ENCODE peak calls at places on chromosomes 2 and 18, in six cellular contexts. A is cardiac muscle cell; O is naive thymus-derived CD4-positive, alpha-beta T cell; Y is transverse colon; P is pancreas; E is body of pancreas. T is an unnamed sample. For H3K4me1, the result is how much of the 10 kb centered on the place peaks cover.

GRCh38 chr2:2586961-2587360 is 255.9 kb upstream of the MYT1L start:
- DNase-seq in A (no peak), O (no peak), Y (no peak), P (no peak), E (no peak), T (no peak)

GRCh38 chr2:10225291-10226031 is 77.2 kb upstream of the HPCAL1 start:
- DNase-seq in A (no peak), O (no peak), Y (no peak), P (no peak), E (no peak), T (no peak)

GRCh38 chr2:168691221-168691620 is 111.2 kb upstream of the NOSTRIN start:
- DNase-seq in A (no peak), O (no peak), Y (no peak), P (no peak), E (no peak), T (no peak)

GRCh38 chr2:124804014-124804940 is 779.2 kb downstream of the CNTNAP5 start:
- DNase-seq in A (peak), O (no peak), Y (peak), P (no peak), E (peak), T (no peak)

GRCh38 chr2:26770986-26771586 is 7.0 kb downstream of the SLC35F6 start:
- DNase-seq in A (peak), O (no peak), Y (peak), P (peak), E (peak), T (peak)

GRCh38 chr2:9327873-9328352 is 95.4 kb downstream of the ITGB1BP1 start:
- DNase-seq in A (peak), O (no peak), Y (no peak), P (no peak), E (no peak), T (no peak)

GRCh38 chr18:3595282-3596273 is 145.6 kb downstream of the TGIF1 start:
- DNase-seq in A (peak), O (no peak), Y (peak), P (peak), E (peak), T (peak)

GRCh38 chr18:37476182-37476581 is 89.4 kb downstream of the CELF4 start:
- DNase-seq in A (peak), O (no peak), Y (peak), P (no peak), E (peak), T (no peak)

GRCh38 chr2:202115385-202116060 is 42.5 kb downstream of the KIAA2012 start:
- DNase-seq in A (peak), O (no peak), Y (no peak), P (no peak), E (no peak), T (no peak)

GRCh38 chr2:236889081-236889780 is 196.5 kb upstream of the COPS8 start:
- DNase-seq in A (peak), O (no peak), Y (no peak), P (no peak), E (no peak), T (no peak)

GRCh38 chr2:215577356-215577755 is 141.5 kb upstream of the FN1 start:
- DNase-seq in A (no peak), O (no peak), Y (no peak), P (no peak), E (no peak), T (no peak)

GRCh38 chr2:223944704-223945531 is at the start of gene WDFY1:
- DNase-seq in A (peak), O (peak), Y (peak), P (peak), E (peak), T (no peak)

GRCh38 chr2:223943561-223944008 is 1.6 kb downstream of the WDFY1 start:
- DNase-seq in A (peak), O (no peak), Y (peak), P (no peak), E (peak), T (no peak)

GRCh38 chr2:223944166-223944703 is 900 bp downstream of the WDFY1 start:
- DNase-seq in A (no peak), O (no peak), Y (peak), P (peak), E (peak), T (no peak)

GRCh38 chr2:223943135-223943534 is 2.0 kb downstream of the WDFY1 start:
- DNase-seq in A (no peak), O (no peak), Y (no peak), P (no peak), E (no peak), T (no peak)

GRCh38 chr2:223941579-223942277 is 3.4 kb downstream of the WDFY1 start:
- DNase-seq in A (peak), O (no peak), Y (peak), P (no peak), E (no peak), T (no peak)
- H3K27ac ChIP-seq in A (no peak), O (no peak), Y (peak), P (no peak), E (no peak), T (peak)

GRCh38 chr18:57790316-57790715 is 12.8 kb downstream of the ATP8B1 start:
- DNase-seq in A (no peak), O (no peak), Y (no peak), P (no peak), E (no peak), T (no peak)

GRCh38 chr18:57791192-57791591 is 11.9 kb downstream of the ATP8B1 start:
- DNase-seq in A (no peak), O (no peak), Y (no peak), P (no peak), E (no peak), T (no peak)

GRCh38 chr18:57789105-57789504 is 14.0 kb downstream of the ATP8B1 start:
- DNase-seq in A (peak), O (no peak), Y (no peak), P (peak), E (peak), T (no peak)

GRCh38 chr18:57791911-57792310 is 11.2 kb downstream of the ATP8B1 start:
- DNase-seq in A (no peak), O (no peak), Y (no peak), P (no peak), E (no peak), T (no peak)

DNA sequence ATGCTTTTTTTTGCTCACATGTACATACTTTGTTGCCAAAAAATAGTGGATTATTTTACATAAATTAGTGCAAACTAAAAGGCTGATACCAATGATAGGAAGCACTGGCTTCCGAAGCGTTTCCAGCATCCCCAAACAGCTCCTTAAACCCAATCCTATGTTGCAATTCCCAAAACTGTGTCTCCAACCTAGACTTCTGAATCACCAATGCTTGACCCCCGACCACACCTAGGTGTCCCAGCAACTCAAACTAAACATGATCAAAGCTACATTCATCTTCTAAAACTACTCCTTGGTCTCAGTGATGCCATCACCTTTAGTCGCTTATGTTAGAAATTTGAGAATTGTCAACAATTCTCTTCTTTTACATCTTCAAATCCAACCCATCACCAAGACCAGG is 13.4 kb downstream of the ATP8B1 start:
- DNase-seq in A (no peak), O (no peak), Y (no peak), P (no peak), E (no peak), T (no peak)
- H3K4me1 ChIP-seq in A (under half), O (under half), Y (half or more), P (under half), E (half or more), T (half or more)

DNA sequence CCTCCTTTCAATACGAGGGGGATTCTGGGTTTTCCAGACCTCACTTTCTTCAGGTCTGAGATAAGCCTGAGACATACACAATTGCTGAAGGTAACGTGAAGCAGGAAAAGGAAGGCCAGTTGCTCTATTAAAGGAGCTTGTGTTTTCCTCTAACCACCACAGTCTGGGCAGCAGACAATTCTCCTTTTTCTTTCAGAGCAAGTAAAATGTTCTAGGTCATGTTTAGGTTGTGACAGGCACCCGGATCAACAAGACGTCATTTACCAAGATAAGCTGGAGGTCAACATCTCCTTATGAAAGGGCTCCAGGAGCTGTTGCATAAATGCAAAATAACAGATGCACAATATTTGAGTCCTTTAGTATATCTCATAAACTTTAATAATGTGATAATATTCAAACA is 148.1 kb downstream of the SLC8A1 start:
- DNase-seq in A (no peak), O (no peak), Y (no peak), P (no peak), E (no peak), T (no peak)
- H3K27ac ChIP-seq in A (peak), O (no peak), Y (no peak), P (no peak), E (no peak), T (no peak)

GRCh38 chr2:43088148-43089073 is 138.0 kb downstream of the ZFP36L2 start:
- DNase-seq in A (no peak), O (no peak), Y (no peak), P (no peak), E (no peak), T (no peak)
- H3K4me1 ChIP-seq in A (under half), O (under half), Y (under half), P (under half), E (under half), T (half or more)

GRCh38 chr2:6916224-6916623 is 988 bp upstream of the RNF144A start:
- DNase-seq in A (no peak), O (no peak), Y (no peak), P (no peak), E (no peak), T (no peak)

GRCh38 chr2:6915399-6915798 is 1.8 kb upstream of the RNF144A start:
- DNase-seq in A (no peak), O (no peak), Y (no peak), P (no peak), E (no peak), T (no peak)

GRCh38 chr2:6917761-6918421 is 679 bp downstream of the RNF144A start:
- DNase-seq in A (no peak), O (no peak), Y (peak), P (no peak), E (peak), T (no peak)

GRCh38 chr2:6917071-6917760 is at the start of gene RNF144A:
- DNase-seq in A (peak), O (peak), Y (peak), P (peak), E (peak), T (no peak)

DNA sequence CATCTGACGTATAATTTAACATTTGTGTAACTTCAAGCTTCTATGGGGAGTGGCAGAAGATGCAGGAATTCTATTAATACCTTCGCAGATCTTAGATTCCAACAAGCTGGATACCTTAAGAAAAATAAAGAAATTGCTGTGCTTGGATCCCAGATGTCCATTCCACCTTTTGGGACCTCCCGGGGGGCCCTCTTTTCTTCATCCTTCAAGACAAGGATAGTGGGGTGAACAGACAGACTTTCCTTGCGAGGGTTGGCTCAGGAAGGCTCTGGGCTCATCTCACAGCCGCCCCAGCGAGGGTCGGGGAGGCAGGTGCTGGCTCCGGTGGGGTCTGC is 509 bp upstream of the RNF144A start:
- DNase-seq in A (no peak), O (no peak), Y (no peak), P (no peak), E (no peak), T (no peak)
- H3K27ac ChIP-seq in A (no peak), O (peak), Y (peak), P (no peak), E (no peak), T (no peak)

GRCh38 chr2:68388772-68389171 is 23.7 kb downstream of the PLEK start:
- DNase-seq in A (no peak), O (no peak), Y (no peak), P (no peak), E (no peak), T (no peak)
- H3K4me1 ChIP-seq in A (under half), O (under half), Y (under half), P (under half), E (under half), T (under half)

GRCh38 chr2:217164008-217164407 is 304.1 kb upstream of the TNP1 start:
- DNase-seq in A (no peak), O (no peak), Y (no peak), P (no peak), E (no peak), T (no peak)

GRCh38 chr2:217160103-217160502 is 300.2 kb upstream of the TNP1 start:
- DNase-seq in A (no peak), O (no peak), Y (no peak), P (no peak), E (no peak), T (no peak)

GRCh38 chr2:217165547-217165946 is 305.7 kb upstream of the TNP1 start:
- DNase-seq in A (no peak), O (no peak), Y (no peak), P (no peak), E (no peak), T (no peak)

GRCh38 chr2:217160978-217161973 is 301.4 kb upstream of the TNP1 start:
- DNase-seq in A (no peak), O (no peak), Y (no peak), P (no peak), E (no peak), T (no peak)

GRCh38 chr2:217162533-217162932 is 302.7 kb upstream of the TNP1 start:
- DNase-seq in A (peak), O (peak), Y (no peak), P (no peak), E (no peak), T (no peak)
- H3K27ac ChIP-seq in A (no peak), O (no peak), Y (no peak), P (no peak), E (no peak), T (no peak)

GRCh38 chr2:160373263-160374019 is 120.2 kb downstream of the RBMS1 start:
- DNase-seq in A (no peak), O (no peak), Y (no peak), P (no peak), E (no peak), T (no peak)
- H3K4me1 ChIP-seq in A (half or more), O (half or more), Y (under half), P (under half), E (under half), T (half or more)

T was measured in thoracic aorta.